ENCODE peak calls at places on chromosome 7, in eight cellular contexts. One of them, this sample, is unnamed.

GRCh38 chr7:73895626-73896025 is 34.7 kb downstream of the TMEM270 start:
- DNase-seq in activated T-helper 9 cell treated with anti-CD3 and anti-CD28 coated beads, Interleukin-2, amount 50 U/mL, for 16 hours: no peak
- DNase-seq in iPS-NIHi11: no peak
- DNase-seq in foreskin fibroblast: no peak
- DNase-seq in NAMALWA: no peak
- DNase-seq in iPS DF 6.9: no peak
- DNase-seq in CD4-positive, alpha-beta memory T cell: no peak
- DNase-seq in activated T-cell treated with anti-CD3 and anti-CD28 coated beads, Interleukin-2, amount 50 U/mL, for 4 hours: no peak
- DNase-seq in this sample: no peak

GRCh38 chr7:50640779-50641178 is 75.6 kb upstream of the DDC start:
- DNase-seq in activated T-helper 9 cell treated with anti-CD3 and anti-CD28 coated beads, Interleukin-2, amount 50 U/mL, for 16 hours: no peak
- DNase-seq in iPS-NIHi11: no peak
- DNase-seq in foreskin fibroblast: no peak
- DNase-seq in NAMALWA: no peak
- DNase-seq in iPS DF 6.9: no peak
- DNase-seq in CD4-positive, alpha-beta memory T cell: no peak
- DNase-seq in activated T-cell treated with anti-CD3 and anti-CD28 coated beads, Interleukin-2, amount 50 U/mL, for 4 hours: no peak
- DNase-seq in this sample: no peak

GRCh38 chr7:120988591-120989299 is at the start of gene CPED1:
- DNase-seq in activated T-helper 9 cell treated with anti-CD3 and anti-CD28 coated beads, Interleukin-2, amount 50 U/mL, for 16 hours: peak
- DNase-seq in iPS-NIHi11: peak
- DNase-seq in foreskin fibroblast: peak
- DNase-seq in NAMALWA: peak
- DNase-seq in iPS DF 6.9: no peak
- DNase-seq in CD4-positive, alpha-beta memory T cell: peak
- DNase-seq in activated T-cell treated with anti-CD3 and anti-CD28 coated beads, Interleukin-2, amount 50 U/mL, for 4 hours: no peak
- DNase-seq in this sample: peak

GRCh38 chr7:43560742-43561330 is 22.1 kb upstream of the STK17A start:
- DNase-seq in activated T-helper 9 cell treated with anti-CD3 and anti-CD28 coated beads, Interleukin-2, amount 50 U/mL, for 16 hours: no peak
- DNase-seq in iPS-NIHi11: no peak
- DNase-seq in foreskin fibroblast: no peak
- DNase-seq in NAMALWA: no peak
- DNase-seq in iPS DF 6.9: no peak
- DNase-seq in CD4-positive, alpha-beta memory T cell: no peak
- DNase-seq in activated T-cell treated with anti-CD3 and anti-CD28 coated beads, Interleukin-2, amount 50 U/mL, for 4 hours: no peak
- DNase-seq in this sample: no peak

GRCh38 chr7:47502240-47502877 is 79.6 kb downstream of the TNS3 start:
- DNase-seq in activated T-helper 9 cell treated with anti-CD3 and anti-CD28 coated beads, Interleukin-2, amount 50 U/mL, for 16 hours: no peak
- DNase-seq in iPS-NIHi11: no peak
- DNase-seq in foreskin fibroblast: no peak
- DNase-seq in NAMALWA: no peak
- DNase-seq in iPS DF 6.9: no peak
- DNase-seq in CD4-positive, alpha-beta memory T cell: no peak
- DNase-seq in activated T-cell treated with anti-CD3 and anti-CD28 coated beads, Interleukin-2, amount 50 U/mL, for 4 hours: no peak
- DNase-seq in this sample: no peak

GRCh38 chr7:24916463-24917040 is 63.4 kb downstream of the OSBPL3 start:
- DNase-seq in activated T-helper 9 cell treated with anti-CD3 and anti-CD28 coated beads, Interleukin-2, amount 50 U/mL, for 16 hours: no peak
- DNase-seq in iPS-NIHi11: no peak
- DNase-seq in foreskin fibroblast: no peak
- DNase-seq in NAMALWA: no peak
- DNase-seq in iPS DF 6.9: no peak
- DNase-seq in CD4-positive, alpha-beta memory T cell: no peak
- DNase-seq in activated T-cell treated with anti-CD3 and anti-CD28 coated beads, Interleukin-2, amount 50 U/mL, for 4 hours: no peak
- DNase-seq in this sample: no peak

GRCh38 chr7:157548691-157549265 is 212.0 kb downstream of the DNAJB6 start:
- DNase-seq in activated T-helper 9 cell treated with anti-CD3 and anti-CD28 coated beads, Interleukin-2, amount 50 U/mL, for 16 hours: no peak
- DNase-seq in iPS-NIHi11: no peak
- DNase-seq in foreskin fibroblast: no peak
- DNase-seq in NAMALWA: no peak
- DNase-seq in iPS DF 6.9: no peak
- DNase-seq in CD4-positive, alpha-beta memory T cell: no peak
- DNase-seq in activated T-cell treated with anti-CD3 and anti-CD28 coated beads, Interleukin-2, amount 50 U/mL, for 4 hours: no peak
- DNase-seq in this sample: no peak

GRCh38 chr7:128112781-128113221 is 81.6 kb upstream of the LRRC4 start:
- DNase-seq in activated T-helper 9 cell treated with anti-CD3 and anti-CD28 coated beads, Interleukin-2, amount 50 U/mL, for 16 hours: no peak
- DNase-seq in iPS-NIHi11: no peak
- DNase-seq in foreskin fibroblast: no peak
- DNase-seq in NAMALWA: peak
- DNase-seq in iPS DF 6.9: no peak
- DNase-seq in CD4-positive, alpha-beta memory T cell: no peak
- DNase-seq in activated T-cell treated with anti-CD3 and anti-CD28 coated beads, Interleukin-2, amount 50 U/mL, for 4 hours: no peak
- DNase-seq in this sample: no peak

GRCh38 chr7:122304604-122304975 is at the start of gene FEZF1:
- DNase-seq in activated T-helper 9 cell treated with anti-CD3 and anti-CD28 coated beads, Interleukin-2, amount 50 U/mL, for 16 hours: no peak
- DNase-seq in iPS-NIHi11: peak
- DNase-seq in foreskin fibroblast: no peak
- DNase-seq in NAMALWA: no peak
- DNase-seq in iPS DF 6.9: no peak
- DNase-seq in CD4-positive, alpha-beta memory T cell: no peak
- DNase-seq in activated T-cell treated with anti-CD3 and anti-CD28 coated beads, Interleukin-2, amount 50 U/mL, for 4 hours: no peak
- DNase-seq in this sample: no peak

GRCh38 chr7:42947531-42947930 is 15.4 kb downstream of the MRPL32 start:
- DNase-seq in activated T-helper 9 cell treated with anti-CD3 and anti-CD28 coated beads, Interleukin-2, amount 50 U/mL, for 16 hours: no peak
- DNase-seq in iPS-NIHi11: no peak
- DNase-seq in foreskin fibroblast: no peak
- DNase-seq in NAMALWA: no peak
- DNase-seq in iPS DF 6.9: no peak
- DNase-seq in CD4-positive, alpha-beta memory T cell: no peak
- DNase-seq in activated T-cell treated with anti-CD3 and anti-CD28 coated beads, Interleukin-2, amount 50 U/mL, for 4 hours: no peak
- DNase-seq in this sample: no peak

GRCh38 chr7:132422502-132423101 is 153.7 kb downstream of the PLXNA4 start:
- DNase-seq in activated T-helper 9 cell treated with anti-CD3 and anti-CD28 coated beads, Interleukin-2, amount 50 U/mL, for 16 hours: no peak
- DNase-seq in iPS-NIHi11: no peak
- DNase-seq in foreskin fibroblast: peak
- DNase-seq in NAMALWA: no peak
- DNase-seq in iPS DF 6.9: no peak
- DNase-seq in CD4-positive, alpha-beta memory T cell: no peak
- DNase-seq in activated T-cell treated with anti-CD3 and anti-CD28 coated beads, Interleukin-2, amount 50 U/mL, for 4 hours: no peak
- DNase-seq in this sample: no peak

GRCh38 chr7:138008588-138009349 is 6.9 kb upstream of the CREB3L2 start:
- DNase-seq in activated T-helper 9 cell treated with anti-CD3 and anti-CD28 coated beads, Interleukin-2, amount 50 U/mL, for 16 hours: no peak
- DNase-seq in iPS-NIHi11: peak
- DNase-seq in foreskin fibroblast: peak
- DNase-seq in NAMALWA: peak
- DNase-seq in iPS DF 6.9: no peak
- DNase-seq in CD4-positive, alpha-beta memory T cell: no peak
- DNase-seq in activated T-cell treated with anti-CD3 and anti-CD28 coated beads, Interleukin-2, amount 50 U/mL, for 4 hours: peak
- DNase-seq in this sample: no peak

GRCh38 chr7:2157473-2158279 is 75.1 kb downstream of the MAD1L1 start:
- DNase-seq in activated T-helper 9 cell treated with anti-CD3 and anti-CD28 coated beads, Interleukin-2, amount 50 U/mL, for 16 hours: no peak
- DNase-seq in iPS-NIHi11: no peak
- DNase-seq in foreskin fibroblast: peak
- DNase-seq in NAMALWA: peak
- DNase-seq in iPS DF 6.9: no peak
- DNase-seq in CD4-positive, alpha-beta memory T cell: no peak
- DNase-seq in activated T-cell treated with anti-CD3 and anti-CD28 coated beads, Interleukin-2, amount 50 U/mL, for 4 hours: no peak
- DNase-seq in this sample: peak

GRCh38 chr7:142477079-142477651 is 219.3 kb upstream of the PRSS58 start:
- DNase-seq in activated T-helper 9 cell treated with anti-CD3 and anti-CD28 coated beads, Interleukin-2, amount 50 U/mL, for 16 hours: no peak
- DNase-seq in iPS-NIHi11: no peak
- DNase-seq in foreskin fibroblast: peak
- DNase-seq in NAMALWA: no peak
- DNase-seq in iPS DF 6.9: no peak
- DNase-seq in CD4-positive, alpha-beta memory T cell: no peak
- DNase-seq in activated T-cell treated with anti-CD3 and anti-CD28 coated beads, Interleukin-2, amount 50 U/mL, for 4 hours: no peak
- DNase-seq in this sample: peak

GRCh38 chr7:74306737-74307469 is 17.7 kb downstream of the CLIP2 start:
- DNase-seq in activated T-helper 9 cell treated with anti-CD3 and anti-CD28 coated beads, Interleukin-2, amount 50 U/mL, for 16 hours: no peak
- DNase-seq in iPS-NIHi11: no peak
- DNase-seq in foreskin fibroblast: peak
- DNase-seq in NAMALWA: no peak
- DNase-seq in iPS DF 6.9: no peak
- DNase-seq in CD4-positive, alpha-beta memory T cell: no peak
- DNase-seq in activated T-cell treated with anti-CD3 and anti-CD28 coated beads, Interleukin-2, amount 50 U/mL, for 4 hours: no peak
- DNase-seq in this sample: peak

GRCh38 chr7:22653981-22654380 is 73.0 kb upstream of the IL6 start:
- DNase-seq in activated T-helper 9 cell treated with anti-CD3 and anti-CD28 coated beads, Interleukin-2, amount 50 U/mL, for 16 hours: no peak
- DNase-seq in iPS-NIHi11: no peak
- DNase-seq in foreskin fibroblast: no peak
- DNase-seq in NAMALWA: no peak
- DNase-seq in iPS DF 6.9: no peak
- DNase-seq in CD4-positive, alpha-beta memory T cell: no peak
- DNase-seq in activated T-cell treated with anti-CD3 and anti-CD28 coated beads, Interleukin-2, amount 50 U/mL, for 4 hours: no peak
- DNase-seq in this sample: no peak

GRCh38 chr7:139588632-139589031 is 65.1 kb downstream of the CLEC2L start:
- DNase-seq in activated T-helper 9 cell treated with anti-CD3 and anti-CD28 coated beads, Interleukin-2, amount 50 U/mL, for 16 hours: no peak
- DNase-seq in iPS-NIHi11: no peak
- DNase-seq in foreskin fibroblast: peak
- DNase-seq in NAMALWA: no peak
- DNase-seq in iPS DF 6.9: no peak
- DNase-seq in CD4-positive, alpha-beta memory T cell: no peak
- DNase-seq in activated T-cell treated with anti-CD3 and anti-CD28 coated beads, Interleukin-2, amount 50 U/mL, for 4 hours: no peak
- DNase-seq in this sample: peak

GRCh38 chr7:68432585-68432984 is 1165.7 kb upstream of the AUTS2 start:
- DNase-seq in activated T-helper 9 cell treated with anti-CD3 and anti-CD28 coated beads, Interleukin-2, amount 50 U/mL, for 16 hours: no peak
- DNase-seq in iPS-NIHi11: no peak
- DNase-seq in foreskin fibroblast: no peak
- DNase-seq in NAMALWA: no peak
- DNase-seq in iPS DF 6.9: no peak
- DNase-seq in CD4-positive, alpha-beta memory T cell: no peak
- DNase-seq in activated T-cell treated with anti-CD3 and anti-CD28 coated beads, Interleukin-2, amount 50 U/mL, for 4 hours: no peak
- DNase-seq in this sample: no peak

GRCh38 chr7:18890134-18890533 is 227.3 kb downstream of the TWIST1 start:
- DNase-seq in activated T-helper 9 cell treated with anti-CD3 and anti-CD28 coated beads, Interleukin-2, amount 50 U/mL, for 16 hours: no peak
- DNase-seq in iPS-NIHi11: no peak
- DNase-seq in foreskin fibroblast: peak
- DNase-seq in NAMALWA: no peak
- DNase-seq in iPS DF 6.9: no peak
- DNase-seq in CD4-positive, alpha-beta memory T cell: no peak
- DNase-seq in activated T-cell treated with anti-CD3 and anti-CD28 coated beads, Interleukin-2, amount 50 U/mL, for 4 hours: no peak
- DNase-seq in this sample: peak

GRCh38 chr7:69598487-69599148 is 343 bp downstream of the AUTS2 start:
- DNase-seq in activated T-helper 9 cell treated with anti-CD3 and anti-CD28 coated beads, Interleukin-2, amount 50 U/mL, for 16 hours: no peak
- DNase-seq in iPS-NIHi11: no peak
- DNase-seq in foreskin fibroblast: no peak
- DNase-seq in NAMALWA: peak
- DNase-seq in iPS DF 6.9: no peak
- DNase-seq in CD4-positive, alpha-beta memory T cell: no peak
- DNase-seq in activated T-cell treated with anti-CD3 and anti-CD28 coated beads, Interleukin-2, amount 50 U/mL, for 4 hours: no peak
- DNase-seq in this sample: no peak

This sample was measured in brain microvascular endothelial cell.